ENCODE peak calls at places on chromosome 1, in six cellular contexts. Z is progenitor cell of endocrine pancreas; K is A549; V is GM13977; D is CD8-positive, alpha-beta T cell; O is right atrium auricular region. T is an unnamed sample.

GRCh38 chr1:112589766-112590165 is 29.2 kb downstream of the ST7L start:
- DNase-seq in K (no peak), O (no peak), Z (no peak), D (no peak), V (no peak), T (no peak)

GRCh38 chr1:61914823-61915482 is 172.7 kb downstream of the PATJ start:
- DNase-seq in V (no peak), O (no peak), K (no peak), Z (no peak), D (no peak), T (no peak)

GRCh38 chr1:178931843-178932551 is 61.1 kb upstream of the ANGPTL1 start:
- DNase-seq in D (no peak), V (no peak), K (no peak), Z (no peak), O (peak), T (no peak)

GRCh38 chr1:6065093-6065878 is 19.6 kb downstream of the KCNAB2 start:
- DNase-seq in Z (no peak), O (no peak), K (no peak), V (no peak), D (no peak), T (no peak)

GRCh38 chr1:2860476-2861142 is 59.1 kb upstream of the TTC34 start:
- DNase-seq in D (no peak), Z (no peak), V (no peak), K (no peak), O (no peak), T (no peak)

GRCh38 chr1:201166964-201167624 is 12.8 kb upstream of the TMEM9 start:
- DNase-seq in O (no peak), D (no peak), Z (no peak), V (no peak), K (no peak), T (no peak)

GRCh38 chr1:10399487-10399917 is 638 bp downstream of the PGD start:
- DNase-seq in O (no peak), Z (no peak), K (no peak), V (no peak), D (no peak), T (no peak)

GRCh38 chr1:78004719-78005346 is at the start of gene DNAJB4:
- DNase-seq in K (peak), D (peak), O (peak), V (peak), Z (no peak), T (peak)

GRCh38 chr1:13725714-13726175 is 25.8 kb downstream of the PRDM2 start:
- DNase-seq in K (peak), V (no peak), D (peak), O (no peak), Z (no peak), T (no peak)

GRCh38 chr1:192575499-192576189 is at the start of gene RGS1:
- DNase-seq in K (no peak), O (no peak), V (peak), D (peak), Z (no peak), T (no peak)

GRCh38 chr1:229028987-229029550 is 241.8 kb upstream of the RAB4A start:
- DNase-seq in K (no peak), O (no peak), Z (no peak), D (no peak), V (no peak), T (no peak)

GRCh38 chr1:3584915-3585314 is 26.4 kb downstream of the MEGF6 start:
- DNase-seq in O (no peak), Z (no peak), K (no peak), D (no peak), V (no peak), T (no peak)

GRCh38 chr1:43522776-43523480 is 7.8 kb upstream of the PTPRF start:
- DNase-seq in K (peak), O (no peak), Z (no peak), D (no peak), V (no peak), T (no peak)

GRCh38 chr1:39788426-39788757 is 273 bp downstream of the BMP8B start:
- DNase-seq in V (peak), D (no peak), O (no peak), Z (no peak), K (no peak), T (no peak)

GRCh38 chr1:222711319-222712252 is 705 bp downstream of the AIDA start:
- DNase-seq in Z (peak), D (peak), V (peak), K (peak), O (peak), T (no peak)

GRCh38 chr1:155966135-155966534 is 12.2 kb downstream of the ARHGEF2 start:
- DNase-seq in O (no peak), K (no peak), D (no peak), Z (no peak), V (no peak), T (no peak)

GRCh38 chr1:23422313-23422877 is 2.2 kb downstream of the TCEA3 start:
- DNase-seq in K (no peak), V (no peak), Z (no peak), D (peak), O (peak), T (peak)

GRCh38 chr1:46067652-46068051 is 64.8 kb downstream of the PIK3R3 start:
- DNase-seq in V (no peak), Z (no peak), K (no peak), O (no peak), D (no peak), T (no peak)

GRCh38 chr1:80801691-80802090 is 999.0 kb upstream of the ADGRL2 start:
- DNase-seq in O (no peak), K (no peak), V (no peak), Z (no peak), D (no peak), T (no peak)

GRCh38 chr1:48216941-48217340 is 5.6 kb upstream of the SLC5A9 start:
- DNase-seq in V (no peak), D (no peak), Z (no peak), K (no peak), O (no peak), T (no peak)

DNA sequence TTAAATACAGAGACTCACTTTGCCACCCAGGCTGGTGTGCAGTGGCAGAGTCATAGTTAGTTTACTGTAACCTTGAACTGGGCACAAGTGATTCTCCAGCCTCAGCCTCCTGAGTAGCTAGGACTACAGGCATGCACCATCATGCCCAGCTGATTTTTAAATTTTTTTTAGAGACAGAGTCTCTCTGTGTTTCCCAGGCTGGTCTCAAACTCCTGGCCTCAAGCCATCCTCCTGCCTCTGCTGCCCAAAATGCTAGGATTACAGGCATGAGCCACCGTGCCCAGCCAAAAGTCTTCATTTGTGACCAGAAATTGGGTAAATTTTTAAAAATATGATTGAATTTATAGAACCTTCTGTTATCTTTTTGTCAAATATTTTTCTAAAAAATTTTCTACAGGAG is 17.9 kb upstream of the TARS2 start:
- DNase-seq in K (no peak), D (no peak), V (no peak), Z (no peak), O (no peak), T (no peak)
- TF ChIP-seq CTCF in K (no peak), D (no peak), V (no peak), Z (no peak), O (no peak), T (no peak)

GRCh38 chr1:108114026-108114599 is 86.0 kb downstream of the SLC25A24 start:
- DNase-seq in O (no peak), Z (no peak), V (no peak), D (no peak), K (no peak), T (no peak)
- TF ChIP-seq CTCF in O (no peak), Z (no peak), V (no peak), D (no peak), K (no peak), T (no peak)

GRCh38 chr1:52627028-52627427 is 5.9 kb upstream of the SHISAL2A start:
- DNase-seq in K (no peak), D (no peak), Z (no peak), O (no peak), V (no peak), T (no peak)

GRCh38 chr1:52629021-52629643 is 3.8 kb upstream of the SHISAL2A start:
- DNase-seq in V (no peak), D (no peak), O (no peak), Z (no peak), K (no peak), T (no peak)

GRCh38 chr1:52632732-52633290 is at the start of gene SHISAL2A:
- DNase-seq in K (no peak), Z (peak), D (peak), O (no peak), V (peak), T (peak)

GRCh38 chr1:52631759-52632331 is 1.1 kb upstream of the SHISAL2A start:
- DNase-seq in O (no peak), D (no peak), V (no peak), Z (no peak), K (no peak), T (no peak)

GRCh38 chr1:52629667-52630066 is 3.3 kb upstream of the SHISAL2A start:
- DNase-seq in V (no peak), K (no peak), D (no peak), Z (no peak), O (no peak), T (no peak)
- TF ChIP-seq CTCF in V (no peak), K (no peak), D (no peak), Z (no peak), O (no peak), T (no peak)

GRCh38 chr1:205588691-205589445 is 42.9 kb downstream of the ELK4 start:
- DNase-seq in Z (no peak), O (no peak), D (no peak), K (no peak), V (no peak), T (no peak)
- TF ChIP-seq CTCF in Z (peak), O (no peak), D (no peak), K (peak), V (peak), T (no peak)

DNA sequence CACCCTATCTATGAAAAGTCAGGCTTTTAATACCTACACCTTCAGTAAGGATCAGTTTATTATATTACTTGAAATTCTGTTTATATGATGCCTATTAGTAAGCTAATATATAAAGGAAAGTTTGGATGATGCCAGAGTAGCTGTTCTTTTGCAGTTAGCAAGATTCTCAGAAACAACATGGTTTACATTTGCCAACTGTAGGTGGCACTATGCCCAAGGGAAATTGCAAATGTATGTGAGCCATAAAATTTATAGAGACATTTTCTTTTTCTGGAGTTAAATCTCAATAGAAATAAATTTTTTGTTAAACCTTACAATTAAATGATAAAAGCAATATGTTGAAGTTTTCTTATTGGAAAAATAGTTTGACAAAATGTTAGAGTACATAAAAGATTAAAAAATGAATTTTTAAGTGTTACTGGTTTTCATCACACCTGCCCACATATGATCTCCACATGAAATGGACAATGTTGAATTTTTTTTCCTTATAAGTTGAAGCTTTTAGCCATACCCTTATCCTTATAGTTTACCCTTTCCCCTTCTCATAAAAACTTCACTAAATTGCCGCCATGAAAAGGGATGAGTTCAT is 32.1 kb upstream of the EPHX4 start:
- DNase-seq in V (peak), Z (no peak), D (peak), O (no peak), K (peak), T (no peak)
- TF ChIP-seq CTCF in V (peak), Z (peak), D (peak), O (no peak), K (peak), T (peak)

DNA sequence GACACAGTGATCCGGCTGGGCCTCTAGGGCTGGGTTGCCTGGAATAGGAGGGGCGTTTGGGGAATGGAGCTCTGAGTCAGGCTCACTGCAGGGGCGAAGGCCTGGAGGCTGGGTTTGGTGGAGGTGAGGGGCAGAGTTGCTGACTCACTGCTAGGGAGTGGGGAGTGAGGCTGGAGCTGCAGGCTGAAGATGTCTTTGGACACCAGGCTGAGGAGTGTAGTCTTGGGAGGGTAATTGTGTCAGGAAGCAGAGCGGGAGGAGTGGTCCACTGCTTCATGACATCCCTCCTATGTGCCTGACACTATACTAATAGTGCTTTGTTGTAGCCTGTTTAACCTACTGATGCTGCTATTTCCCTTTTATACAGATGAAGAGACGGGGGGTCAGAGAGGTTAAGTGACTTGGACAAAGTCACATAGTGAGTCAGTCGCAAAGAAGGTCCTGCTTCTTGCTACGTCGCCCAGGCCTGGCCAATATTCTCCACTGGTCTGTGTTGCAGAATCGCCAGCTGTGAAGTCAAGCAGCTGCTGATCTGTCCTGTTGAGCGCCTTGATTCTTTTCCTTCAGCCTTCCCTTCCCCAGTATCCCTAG is 13.6 kb downstream of the ACTL8 start:
- DNase-seq in V (no peak), Z (no peak), K (peak), O (peak), D (no peak), T (no peak)
- TF ChIP-seq CTCF in V (no peak), Z (no peak), K (no peak), O (no peak), D (no peak), T (no peak)

GRCh38 chr1:95004013-95004412 is 68.7 kb downstream of the ALG14 start:
- DNase-seq in K (no peak), D (no peak), V (no peak), O (no peak), Z (no peak), T (no peak)

GRCh38 chr1:95010158-95010557 is 62.6 kb downstream of the ALG14 start:
- DNase-seq in V (no peak), K (no peak), Z (no peak), O (no peak), D (no peak), T (no peak)

GRCh38 chr1:95006681-95007080 is 66.1 kb downstream of the ALG14 start:
- DNase-seq in O (no peak), D (no peak), K (no peak), Z (no peak), V (no peak), T (no peak)

GRCh38 chr1:95005584-95005983 is 67.2 kb downstream of the ALG14 start:
- DNase-seq in O (no peak), K (no peak), Z (no peak), D (no peak), V (no peak), T (no peak)

DNA sequence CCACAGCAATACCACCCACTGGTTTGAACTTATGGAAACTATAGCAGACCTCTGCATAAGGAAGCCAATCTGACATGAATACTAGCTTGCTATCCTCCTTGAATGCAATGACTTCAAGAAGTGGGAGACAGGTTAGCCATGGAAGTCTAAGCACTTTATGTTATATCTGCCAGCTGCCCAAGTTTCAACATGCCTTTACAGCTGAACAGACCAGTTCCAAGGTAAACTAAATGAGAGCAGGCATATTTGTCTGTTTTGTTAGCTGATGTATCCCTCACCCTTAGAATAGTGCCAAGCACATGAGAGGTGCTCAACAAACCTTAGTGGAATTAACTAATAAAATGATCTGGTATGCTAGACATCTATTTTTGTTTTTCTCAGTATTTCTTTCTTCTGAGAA is 65.1 kb downstream of the ALG14 start:
- DNase-seq in Z (no peak), K (no peak), D (no peak), O (no peak), V (no peak), T (no peak)
- TF ChIP-seq CTCF in Z (no peak), K (no peak), D (no peak), O (no peak), V (no peak), T (no peak)

GRCh38 chr1:59146651-59147358 is 150.1 kb upstream of the FGGY start:
- DNase-seq in D (peak), Z (peak), O (no peak), V (peak), K (peak), T (no peak)
- TF ChIP-seq CTCF in D (peak), Z (peak), O (no peak), V (peak), K (no peak), T (no peak)

GRCh38 chr1:154819628-154820590 is 50.2 kb downstream of the KCNN3 start:
- DNase-seq in V (peak), K (peak), Z (peak), O (no peak), D (peak), T (no peak)
- TF ChIP-seq CTCF in V (peak), K (peak), Z (peak), O (peak), D (no peak), T (peak)

T was measured in mesothelial cell of epicardium.